ENCODE peak calls at places on chromosomes 1 and 21, in five cellular contexts. Q is activated CD8-positive, alpha-beta memory T cell treated with anti-CD3 and anti-CD28 coated beads, Interleukin-2, amount 50 U/mL, for 48 hours; O is fibroblast of lung; F is neural crest cell; E is neuronal stem cell. Z is an unnamed sample.

GRCh38 chr21:37231247-37231645 is 35.9 kb downstream of the VPS26C start:
- DNase-seq in Q (no peak), O (no peak), F (no peak), E (no peak), Z (no peak)

GRCh38 chr1:74343191-74343590 is 108.0 kb downstream of the TNNI3K start:
- DNase-seq in Q (no peak), O (no peak), F (no peak), E (no peak), Z (no peak)

GRCh38 chr1:183276386-183276785 is 90.3 kb downstream of the LAMC2 start:
- DNase-seq in Q (no peak), O (no peak), F (no peak), E (no peak), Z (no peak)

GRCh38 chr1:169860750-169861149 is 32.9 kb downstream of the SCYL3 start:
- DNase-seq in Q (no peak), O (no peak), F (no peak), E (no peak), Z (no peak)

GRCh38 chr1:209072481-209072880 is 511.0 kb upstream of the CAMK1G start:
- DNase-seq in Q (no peak), O (peak), F (no peak), E (no peak), Z (no peak)

GRCh38 chr1:225777058-225777582 is 506 bp upstream of the SRP9 start:
- DNase-seq in Q (peak), O (no peak), F (no peak), E (no peak), Z (no peak)

GRCh38 chr1:11354893-11355593 is 82.0 kb downstream of the UBIAD1 start:
- DNase-seq in Q (no peak), O (no peak), F (peak), E (no peak), Z (no peak)

GRCh38 chr1:48917901-48918603 is 141.4 kb upstream of the BEND5 start:
- DNase-seq in Q (no peak), O (no peak), F (no peak), E (no peak), Z (peak)

GRCh38 chr1:54051936-54052469 is 1.0 kb downstream of the TMEM59 start:
- DNase-seq in Q (no peak), O (peak), F (no peak), E (no peak), Z (no peak)

GRCh38 chr1:90402893-90403849 is 313.9 kb downstream of the BARHL2 start:
- DNase-seq in Q (no peak), O (peak), F (no peak), E (peak), Z (no peak)

GRCh38 chr21:36005018-36005417 is 55.3 kb downstream of the SETD4 start:
- DNase-seq in Q (no peak), O (no peak), F (no peak), E (no peak), Z (no peak)

GRCh38 chr1:208043690-208044089 is 132.8 kb upstream of the CD34 start:
- DNase-seq in Q (no peak), O (no peak), F (no peak), E (no peak), Z (peak)

GRCh38 chr1:58898739-58899580 is 115.1 kb upstream of the JUN start:
- DNase-seq in Q (no peak), O (no peak), F (no peak), E (no peak), Z (peak)

GRCh38 chr1:226100436-226101347 is 38.2 kb downstream of the H3-3A start:
- DNase-seq in Q (peak), O (peak), F (no peak), E (no peak), Z (peak)

GRCh38 chr1:71357708-71358107 is 276.9 kb upstream of the ZRANB2 start:
- DNase-seq in Q (no peak), O (no peak), F (no peak), E (no peak), Z (no peak)

GRCh38 chr1:234658143-234658542 is 48.2 kb upstream of the IRF2BP2 start:
- DNase-seq in Q (no peak), O (peak), F (no peak), E (no peak), Z (peak)

GRCh38 chr1:72481420-72481819 is 199.1 kb upstream of the NEGR1 start:
- DNase-seq in Q (no peak), O (no peak), F (no peak), E (no peak), Z (no peak)

GRCh38 chr1:58858344-58858673 is 74.5 kb upstream of the JUN start:
- DNase-seq in Q (no peak), O (peak), F (no peak), E (no peak), Z (no peak)

Z was measured in left lobe of liver.